ENCODE peak calls at places on chromosomes 2 and 18, in six cellular contexts. F is IMR-90, D is esophagus squamous epithelium, B is A549, N is K562, V is GM12878. G is an unnamed sample.

GRCh38 chr2:150591901-150592300 is 104.4 kb upstream of the RND3 start:
- DNase-seq in B (no peak), F (peak; percentile 79), N (no peak), D (no peak), V (no peak), G (no peak)

GRCh38 chr2:58098254-58099096 is 51.9 kb downstream of the VRK2 start:
- DNase-seq in V (no peak), N (no peak), B (no peak), D (no peak), F (peak; percentile 84), G (no peak)

GRCh38 chr2:194822097-194822496 is 834.9 kb upstream of the SLC39A10 start:
- DNase-seq in V (no peak), F (no peak), B (no peak), D (no peak), N (no peak), G (no peak)

GRCh38 chr2:26401739-26402541 is at the start of gene DRC1:
- DNase-seq in N (no peak), D (no peak), B (peak; percentile 88), F (peak; percentile 67), V (no peak), G (peak; percentile 90)

GRCh38 chr2:212905640-212906201 is 245.7 kb downstream of the IKZF2 start:
- DNase-seq in D (no peak), B (peak; percentile 76), F (peak; percentile 6), N (no peak), V (no peak), G (no peak)

GRCh38 chr18:56168049-56168781 is 470.2 kb downstream of the TXNL1 start:
- DNase-seq in F (peak; percentile 91), D (no peak), B (peak; percentile 15), V (no peak), N (no peak), G (peak; percentile 69)

GRCh38 chr18:48949606-48950535 is 894 bp downstream of the SMAD7 start:
- DNase-seq in N (no peak), D (no peak), F (peak; percentile 60), B (peak; percentile 62), V (no peak), G (no peak)

GRCh38 chr18:41731887-41732286 is 223.1 kb upstream of the PIK3C3 start:
- DNase-seq in D (no peak), F (no peak), B (no peak), N (no peak), V (no peak), G (no peak)

GRCh38 chr18:33720133-33720532 is 142.1 kb downstream of the ASXL3 start:
- DNase-seq in D (no peak), V (no peak), N (no peak), F (peak; percentile 86), B (no peak), G (no peak)

GRCh38 chr2:130354135-130354420 is 1.8 kb upstream of the PTPN18 start:
- DNase-seq in V (no peak), N (no peak), B (no peak), F (no peak), D (no peak), G (no peak)

GRCh38 chr2:223486741-223487140 is 115.4 kb downstream of the SCG2 start:
- DNase-seq in V (no peak), F (no peak), D (no peak), N (no peak), B (no peak), G (no peak)

GRCh38 chr2:215758691-215759090 is 254.7 kb downstream of the MREG start:
- DNase-seq in N (no peak), V (no peak), D (no peak), B (no peak), F (peak; percentile 55), G (no peak)

GRCh38 chr18:10259934-10260333 is 194.5 kb upstream of the APCDD1 start:
- DNase-seq in B (no peak), F (peak; percentile 10), V (no peak), N (no peak), D (no peak), G (no peak)

DNA sequence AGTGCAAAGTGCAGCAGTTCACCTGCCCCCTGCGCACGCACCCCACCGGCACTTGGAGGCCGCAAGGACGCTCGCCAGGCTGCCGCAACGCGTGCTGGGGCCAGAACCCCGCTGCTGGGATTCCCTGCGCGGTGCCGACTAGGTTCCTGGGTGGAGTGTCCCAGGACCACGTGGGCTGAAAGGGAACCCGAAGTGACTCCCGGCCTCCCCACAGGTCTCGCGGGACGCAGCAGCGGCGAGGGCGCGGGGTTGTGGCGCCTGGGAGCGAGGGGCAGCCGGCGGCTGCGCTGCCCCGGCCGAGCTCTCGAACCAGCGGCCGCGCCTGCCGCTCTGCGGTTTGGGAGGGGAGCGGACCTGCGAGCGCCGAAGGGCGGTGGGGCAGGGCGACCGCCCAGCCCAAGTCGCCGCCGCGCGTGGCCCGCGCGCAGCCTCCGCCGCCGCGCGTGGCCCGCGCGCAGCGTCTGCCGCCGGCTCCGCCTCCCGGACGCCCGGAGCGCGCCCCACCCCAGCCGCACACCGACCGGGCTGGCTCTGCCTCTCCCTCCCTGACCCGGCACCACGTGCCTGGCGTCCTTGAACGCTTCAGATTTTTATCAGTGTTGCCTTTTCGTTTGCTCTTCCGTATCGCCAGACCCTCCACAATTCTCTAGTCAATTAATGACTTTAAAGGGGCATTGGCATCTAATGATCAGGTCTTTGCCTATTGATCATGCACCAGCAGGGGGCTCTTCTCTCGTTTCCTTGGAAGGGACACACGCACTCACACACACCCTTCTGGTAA is at the start of gene FTCDNL1:
- DNase-seq in B (peak; percentile 71), V (peak; percentile 16), D (no peak), F (peak; percentile 13), N (peak; percentile 72), G (peak; percentile 78)
- TF ChIP-seq POLR2A in B (peak; percentile 77), V (peak; percentile 68), D (no peak), F (no peak), N (peak; percentile 56), G (no peak)

GRCh38 chr2:190080527-190081049 is 18.1 kb upstream of the MSTN start:
- DNase-seq in F (no peak), N (no peak), V (no peak), B (no peak), D (no peak), G (no peak)

GRCh38 chr2:190079160-190079559 is 16.6 kb upstream of the MSTN start:
- DNase-seq in V (no peak), D (no peak), N (no peak), B (no peak), F (no peak), G (no peak)

GRCh38 chr2:190088917-190089316 is 26.4 kb upstream of the MSTN start:
- DNase-seq in D (no peak), B (peak; percentile 71), V (peak; percentile 20), N (peak; percentile 24), F (peak; percentile 71), G (peak; percentile 71)

GRCh38 chr2:190090148-190090547 is 27.6 kb upstream of the MSTN start:
- DNase-seq in B (no peak), V (no peak), D (no peak), N (no peak), F (no peak), G (no peak)

DNA sequence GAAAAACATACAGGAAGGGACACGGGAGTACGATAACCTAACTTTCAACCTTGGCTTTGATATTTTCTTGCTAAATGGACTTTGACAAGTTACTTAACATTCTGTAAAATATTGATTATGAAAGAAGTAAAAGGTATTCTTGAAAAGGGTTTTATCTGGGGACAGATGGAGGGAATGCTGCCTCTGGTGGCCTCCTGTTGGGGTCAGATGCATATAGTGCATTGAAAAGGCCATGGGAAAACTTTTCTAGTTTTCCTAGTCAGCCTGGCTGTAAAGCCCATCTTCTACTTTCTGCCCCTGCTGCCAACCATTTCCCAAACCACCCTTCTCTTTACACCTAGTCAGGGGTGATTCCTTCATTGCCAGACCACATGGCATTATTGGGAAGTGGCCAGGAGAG is 22.2 kb upstream of the MSTN start:
- DNase-seq in F (no peak), N (no peak), V (no peak), D (no peak), B (no peak), G (no peak)
- TF ChIP-seq CTCF in F (no peak), N (no peak), V (no peak), D (no peak), B (no peak), G (no peak)

GRCh38 chr2:234074751-234075520 is 24.4 kb downstream of the SPP2 start:
- DNase-seq in N (no peak), D (no peak), F (no peak), V (no peak), B (no peak), G (no peak)
- H3K4me1 ChIP-seq in N (no peaks in the 10 kb centered on the region), D (no peaks in the 10 kb centered on the region), F (no peaks in the 10 kb centered on the region), V (no peaks in the 10 kb centered on the region), B (no peaks in the 10 kb centered on the region), G (no peaks in the 10 kb centered on the region)

GRCh38 chr18:63890950-63891304 is 3.4 kb downstream of the SERPINB2 start:
- DNase-seq in V (no peak), D (no peak), N (no peak), B (peak; percentile 38), F (peak; percentile 18), G (no peak)

GRCh38 chr18:63888473-63889190 is 1.1 kb downstream of the SERPINB2 start:
- DNase-seq in B (no peak), V (no peak), D (no peak), N (no peak), F (no peak), G (no peak)

GRCh38 chr18:63889641-63890040 is 2.1 kb downstream of the SERPINB2 start:
- DNase-seq in N (no peak), D (no peak), F (no peak), B (no peak), V (no peak), G (no peak)

GRCh38 chr18:63890226-63890949 is 2.9 kb downstream of the SERPINB2 start:
- DNase-seq in V (no peak), D (no peak), F (no peak), B (no peak), N (no peak), G (no peak)

DNA sequence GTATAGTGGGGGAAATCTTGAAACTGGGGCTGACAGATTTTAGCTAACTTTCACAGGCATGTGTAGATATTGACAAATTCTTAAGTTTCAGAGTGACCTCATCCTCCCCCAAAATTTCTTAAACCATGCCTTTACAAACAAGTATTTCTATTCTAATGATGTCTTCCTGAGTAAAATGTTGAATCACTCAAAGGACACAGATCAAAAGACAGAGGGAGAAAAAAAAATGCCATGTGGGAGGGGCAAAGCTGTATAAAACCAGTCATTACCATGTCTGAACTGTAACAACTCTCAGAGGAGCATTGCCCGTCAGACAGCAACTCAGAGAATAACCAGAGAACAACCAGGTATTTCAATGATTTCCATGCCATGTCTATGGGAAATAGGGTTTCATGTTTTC is at the start of gene SERPINB2:
- DNase-seq in B (no peak), N (no peak), D (no peak), F (peak; percentile 41), V (no peak), G (no peak)
- TF ChIP-seq POLR2A in B (no peak), N (no peak), D (peak; percentile 13), F (peak; percentile 59), V (no peak), G (no peak)

DNA sequence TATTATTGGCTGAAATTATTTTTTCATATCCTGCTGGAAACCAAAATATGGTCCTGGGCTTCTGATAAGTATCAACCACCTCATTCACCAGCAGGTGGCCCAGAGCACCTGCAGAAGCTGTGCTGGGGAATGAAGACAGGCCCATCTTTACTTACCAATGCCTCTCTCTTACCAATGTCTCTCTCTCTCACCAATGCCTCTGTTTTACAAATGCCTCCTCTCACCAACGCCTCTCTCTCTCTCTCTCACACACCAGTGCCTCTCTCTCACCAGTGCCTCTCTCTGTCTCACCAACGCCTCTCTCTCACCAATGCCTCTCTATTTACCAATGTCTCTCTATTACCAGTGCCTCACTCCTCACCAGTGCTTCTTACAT is 2.3 kb upstream of the MAL start:
- DNase-seq in B (peak; percentile 40), D (no peak), N (no peak), V (no peak), F (no peak), G (no peak)
- TF ChIP-seq CTCF in B (peak; percentile 18), D (peak; percentile 63), N (no peak), V (peak; percentile 62), F (no peak), G (no peak)